ENCODE peak calls at places on chromosomes 2 and 18, in seven cellular contexts. Q is NCI-H345, V is esophagus muscularis mucosa, W is H7, U is HTR-8/SVneo, E is GM12892, J is SJSA1. G is an unnamed sample.

GRCh38 chr2:70132244-70133126 is 45.2 kb downstream of the PCBP1 start:
- DNase-seq in Q (peak; percentile 74), V (no peak), W (peak; percentile 53), U (no peak), E (no peak), J (no peak), G (peak; percentile 63)

GRCh38 chr18:76956648-76957047 is 134.3 kb downstream of the ZNF236 start:
- DNase-seq in Q (no peak), V (no peak), W (no peak), U (no peak), E (no peak), J (no peak), G (no peak)

GRCh38 chr2:37880546-37880945 is 44.5 kb upstream of the RMDN2 start:
- DNase-seq in Q (no peak), V (no peak), W (no peak), U (no peak), E (no peak), J (no peak), G (no peak)

GRCh38 chr2:28717339-28717758 is 34.3 kb upstream of the PPP1CB start:
- DNase-seq in Q (peak; percentile 54), V (peak; percentile 92), W (no peak), U (peak; percentile 75), E (no peak), J (peak; percentile 81), G (no peak)

GRCh38 chr2:208064220-208064951 is 39.1 kb upstream of the PLEKHM3 start:
- DNase-seq in Q (no peak), V (no peak), W (no peak), U (peak; percentile 64), E (no peak), J (peak; percentile 53), G (no peak)

GRCh38 chr18:72738136-72738535 is 129.7 kb downstream of the NETO1 start:
- DNase-seq in Q (no peak), V (no peak), W (no peak), U (no peak), E (no peak), J (no peak), G (no peak)

GRCh38 chr2:79393107-79393506 is 119.7 kb upstream of the CTNNA2 start:
- DNase-seq in Q (no peak), V (no peak), W (no peak), U (no peak), E (no peak), J (no peak), G (no peak)

GRCh38 chr2:124563415-124563814 is 538.3 kb downstream of the CNTNAP5 start:
- DNase-seq in Q (peak; percentile 17), V (no peak), W (peak; percentile 13), U (no peak), E (no peak), J (no peak), G (no peak)

GRCh38 chr18:48527467-48527866 is 11.4 kb upstream of the CTIF start:
- DNase-seq in Q (no peak), V (no peak), W (no peak), U (no peak), E (no peak), J (no peak), G (no peak)

GRCh38 chr2:33457588-33458247 is 18.7 kb upstream of the RASGRP3 start:
- DNase-seq in Q (peak; percentile 34), V (no peak), W (peak; percentile 31), U (no peak), E (no peak), J (no peak), G (peak; percentile 71)

GRCh38 chr2:213934560-213934959 is 476.3 kb upstream of the VWC2L start:
- DNase-seq in Q (no peak), V (no peak), W (no peak), U (no peak), E (no peak), J (no peak), G (no peak)

GRCh38 chr2:10079931-10080535 is at the start of gene CYS1:
- DNase-seq in Q (peak; percentile 41), V (no peak), W (peak; percentile 94), U (peak; percentile 72), E (no peak), J (peak; percentile 55), G (peak; percentile 84)

GRCh38 chr2:128684523-128684922 is 365.9 kb upstream of the HS6ST1 start:
- DNase-seq in Q (no peak), V (no peak), W (no peak), U (no peak), E (no peak), J (no peak), G (no peak)

GRCh38 chr2:185644828-185645227 is 93.8 kb upstream of the FSIP2 start:
- DNase-seq in Q (no peak), V (no peak), W (no peak), U (no peak), E (no peak), J (no peak), G (no peak)

GRCh38 chr2:122514451-122514996 is 759.1 kb downstream of the TSN start:
- DNase-seq in Q (peak; percentile 56), V (peak; percentile 45), W (no peak), U (no peak), E (no peak), J (no peak), G (no peak)

GRCh38 chr2:145760781-145761649 is 1241.1 kb upstream of the ZEB2 start:
- DNase-seq in Q (no peak), V (no peak), W (no peak), U (no peak), E (no peak), J (peak; percentile 62), G (no peak)

GRCh38 chr2:216559625-216560156 is 61.0 kb downstream of the RPL37A start:
- DNase-seq in Q (no peak), V (no peak), W (no peak), U (no peak), E (no peak), J (no peak), G (no peak)

G was measured in endodermal cell.